ENCODE peak calls at places on chromosome 11, in seven cellular contexts. One of them, this sample, is unnamed.

GRCh38 chr11:36155770-36156485 is 133.3 kb downstream of the COMMD9 start:
- DNase-seq in transverse colon: no peak
- DNase-seq in A549: no peak
- DNase-seq in breast epithelium: no peak
- DNase-seq in tibial nerve: no peak
- DNase-seq in NB4: no peak
- DNase-seq in HepG2: no peak
- DNase-seq in this sample: no peak

GRCh38 chr11:94800394-94800793 is 32.2 kb downstream of the AMOTL1 start:
- DNase-seq in transverse colon: no peak
- DNase-seq in A549: no peak
- DNase-seq in breast epithelium: no peak
- DNase-seq in tibial nerve: peak; percentile 80
- DNase-seq in NB4: no peak
- DNase-seq in HepG2: no peak
- DNase-seq in this sample: no peak

GRCh38 chr11:88102595-88102929 is 72.7 kb downstream of the RAB38 start:
- DNase-seq in transverse colon: no peak
- DNase-seq in A549: no peak
- DNase-seq in breast epithelium: no peak
- DNase-seq in tibial nerve: no peak
- DNase-seq in NB4: peak; percentile 78
- DNase-seq in HepG2: no peak
- DNase-seq in this sample: no peak

GRCh38 chr11:72430743-72431570 is 3.4 kb downstream of the CLPB start:
- DNase-seq in transverse colon: no peak
- DNase-seq in A549: peak; percentile 64
- DNase-seq in breast epithelium: no peak
- DNase-seq in tibial nerve: no peak
- DNase-seq in NB4: peak; percentile 69
- DNase-seq in HepG2: peak; percentile 66
- DNase-seq in this sample: peak; percentile 49

GRCh38 chr11:18720811-18721575 is 5.0 kb downstream of the IGSF22 start:
- DNase-seq in transverse colon: peak; percentile 87
- DNase-seq in A549: peak; percentile 70
- DNase-seq in breast epithelium: peak; percentile 78
- DNase-seq in tibial nerve: peak; percentile 79
- DNase-seq in NB4: no peak
- DNase-seq in HepG2: no peak
- DNase-seq in this sample: no peak

GRCh38 chr11:17684550-17684949 is 34.8 kb upstream of the MYOD1 start:
- DNase-seq in transverse colon: no peak
- DNase-seq in A549: no peak
- DNase-seq in breast epithelium: no peak
- DNase-seq in tibial nerve: no peak
- DNase-seq in NB4: no peak
- DNase-seq in HepG2: no peak
- DNase-seq in this sample: no peak

GRCh38 chr11:62242021-62242420 is at the start of gene SCGB1D2:
- DNase-seq in transverse colon: no peak
- DNase-seq in A549: peak; percentile 50
- DNase-seq in breast epithelium: peak; percentile 86
- DNase-seq in tibial nerve: no peak
- DNase-seq in NB4: no peak
- DNase-seq in HepG2: peak; percentile 32
- DNase-seq in this sample: no peak

GRCh38 chr11:123799438-123799837 is 6.7 kb downstream of the OR6M1 start:
- DNase-seq in transverse colon: no peak
- DNase-seq in A549: no peak
- DNase-seq in breast epithelium: no peak
- DNase-seq in tibial nerve: no peak
- DNase-seq in NB4: no peak
- DNase-seq in HepG2: no peak
- DNase-seq in this sample: no peak

GRCh38 chr11:116731821-116732739 is 40.7 kb downstream of the BUD13 start:
- DNase-seq in transverse colon: no peak
- DNase-seq in A549: no peak
- DNase-seq in breast epithelium: peak; percentile 31
- DNase-seq in tibial nerve: no peak
- DNase-seq in NB4: no peak
- DNase-seq in HepG2: no peak
- DNase-seq in this sample: no peak

GRCh38 chr11:19646921-19647320 is 65.7 kb upstream of the NAV2 start:
- DNase-seq in transverse colon: no peak
- DNase-seq in A549: no peak
- DNase-seq in breast epithelium: no peak
- DNase-seq in tibial nerve: peak; percentile 48
- DNase-seq in NB4: peak; percentile 7
- DNase-seq in HepG2: no peak
- DNase-seq in this sample: no peak

GRCh38 chr11:8709777-8710176 is 27.2 kb downstream of the RPL27A start:
- DNase-seq in transverse colon: no peak
- DNase-seq in A549: no peak
- DNase-seq in breast epithelium: no peak
- DNase-seq in tibial nerve: no peak
- DNase-seq in NB4: no peak
- DNase-seq in HepG2: no peak
- DNase-seq in this sample: no peak
- TF ChIP-seq POLR2A in transverse colon: no peak
- TF ChIP-seq POLR2A in A549: no peak
- TF ChIP-seq POLR2A in breast epithelium: no peak
- TF ChIP-seq POLR2A in tibial nerve: no peak
- TF ChIP-seq POLR2A in NB4: no peak
- TF ChIP-seq POLR2A in HepG2: no peak
- TF ChIP-seq POLR2A in this sample: no peak

GRCh38 chr11:119832536-119832935 is 103.5 kb upstream of the NECTIN1 start:
- DNase-seq in transverse colon: peak; percentile 70
- DNase-seq in A549: no peak
- DNase-seq in breast epithelium: no peak
- DNase-seq in tibial nerve: peak; percentile 14
- DNase-seq in NB4: no peak
- DNase-seq in HepG2: peak; percentile 11
- DNase-seq in this sample: no peak
- TF ChIP-seq POLR2A in transverse colon: no peak
- TF ChIP-seq POLR2A in A549: no peak
- TF ChIP-seq POLR2A in breast epithelium: no peak
- TF ChIP-seq POLR2A in tibial nerve: no peak
- TF ChIP-seq POLR2A in NB4: no peak
- TF ChIP-seq POLR2A in HepG2: no peak
- TF ChIP-seq POLR2A in this sample: no peak

DNA sequence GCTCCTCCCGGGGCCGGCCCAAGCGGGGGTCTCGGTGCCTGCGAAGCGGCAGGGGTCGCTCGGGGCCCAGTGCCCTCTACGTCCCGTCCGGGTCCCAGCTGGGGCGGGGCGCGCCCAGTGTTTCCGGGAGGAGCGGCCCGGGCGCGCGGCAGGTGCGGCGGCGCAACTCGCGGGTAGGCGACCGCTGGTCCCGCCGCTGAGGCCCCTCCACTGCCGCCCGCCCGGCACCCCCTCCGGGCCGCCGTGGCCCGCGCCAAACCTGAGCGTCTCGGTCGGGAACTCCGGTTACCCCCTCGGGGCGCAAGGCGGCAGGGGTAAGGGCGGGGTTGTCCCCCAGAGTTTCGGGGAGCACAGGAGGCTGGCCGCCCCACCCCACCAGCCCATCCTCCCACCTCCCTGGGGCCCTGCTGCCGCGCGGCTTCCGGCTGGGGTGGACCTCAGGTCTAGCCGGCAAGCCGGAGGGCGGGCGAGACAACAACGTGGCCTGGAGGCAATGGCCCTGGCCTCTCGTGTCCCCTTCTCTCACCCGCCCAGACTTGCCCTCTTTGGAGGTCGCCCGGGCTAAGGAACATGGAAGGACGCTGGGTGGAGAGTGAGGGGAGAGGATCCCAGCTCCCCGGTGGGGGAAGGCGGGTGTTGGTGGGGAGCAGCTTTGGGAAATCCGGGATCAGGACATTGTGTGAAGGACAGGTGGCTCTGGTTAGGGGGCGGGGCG is 416 bp upstream of the CRACR2B start:
- DNase-seq in transverse colon: peak; percentile 74
- DNase-seq in A549: no peak
- DNase-seq in breast epithelium: no peak
- DNase-seq in tibial nerve: no peak
- DNase-seq in NB4: peak; percentile 85
- DNase-seq in HepG2: peak; percentile 47
- DNase-seq in this sample: no peak
- TF ChIP-seq POLR2A in transverse colon: peak; percentile 72
- TF ChIP-seq POLR2A in A549: no peak
- TF ChIP-seq POLR2A in breast epithelium: no peak
- TF ChIP-seq POLR2A in tibial nerve: no peak
- TF ChIP-seq POLR2A in NB4: peak; percentile 30
- TF ChIP-seq POLR2A in HepG2: no peak
- TF ChIP-seq POLR2A in this sample: no peak

DNA sequence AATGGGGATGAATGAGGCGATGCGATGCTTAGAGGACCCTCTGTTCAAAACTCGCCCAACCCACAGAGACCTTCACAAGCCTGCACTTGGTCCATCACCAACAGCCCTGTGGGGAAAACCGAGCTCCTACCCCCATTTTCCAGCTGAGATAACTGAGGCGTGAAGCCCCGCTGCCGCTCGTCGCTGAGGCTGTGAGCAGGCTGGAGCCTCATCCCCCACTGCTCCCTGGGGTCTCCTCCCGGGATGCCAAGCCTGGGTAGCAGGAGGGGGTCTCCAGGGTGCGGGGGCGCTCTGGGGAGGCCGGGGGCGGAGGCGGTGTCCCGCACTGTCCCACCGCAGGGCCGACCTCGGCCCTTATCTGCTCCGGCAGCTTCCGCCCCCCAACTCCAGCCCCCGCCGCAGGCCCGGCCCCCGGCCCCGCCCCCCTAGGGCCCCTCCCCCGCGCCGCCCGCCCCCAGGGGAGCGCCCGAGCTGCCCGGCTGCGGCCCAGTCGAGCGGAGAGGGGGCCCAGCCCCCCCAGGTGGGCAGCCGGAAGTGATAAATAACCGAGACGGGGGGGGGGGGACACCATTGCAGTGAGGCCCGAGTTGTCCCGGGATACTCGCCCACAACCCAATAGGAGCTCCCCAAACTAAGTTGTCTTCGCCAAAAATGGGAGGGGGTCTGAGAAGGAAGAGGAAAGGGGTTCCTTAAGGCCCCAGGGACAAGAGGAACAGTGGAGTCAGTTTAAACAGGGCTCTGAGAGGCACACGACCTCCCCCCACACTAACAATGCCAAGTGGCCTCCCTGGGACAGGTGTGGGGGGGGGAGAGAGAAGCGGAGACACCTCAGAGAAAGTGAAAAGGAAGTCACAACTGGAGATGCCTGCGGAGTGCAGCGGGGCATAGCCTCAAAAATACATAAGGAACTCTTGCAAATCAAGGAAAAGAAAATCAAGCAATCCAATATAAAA is 8.3 kb upstream of the SLC39A13 start:
- DNase-seq in transverse colon: peak; percentile 47
- DNase-seq in A549: no peak
- DNase-seq in breast epithelium: no peak
- DNase-seq in tibial nerve: no peak
- DNase-seq in NB4: peak; percentile 83
- DNase-seq in HepG2: no peak
- DNase-seq in this sample: peak; percentile 67
- TF ChIP-seq POLR2A in transverse colon: peak; percentile 42
- TF ChIP-seq POLR2A in A549: no peak
- TF ChIP-seq POLR2A in breast epithelium: no peak
- TF ChIP-seq POLR2A in tibial nerve: no peak
- TF ChIP-seq POLR2A in NB4: no peak
- TF ChIP-seq POLR2A in HepG2: peak; percentile 34
- TF ChIP-seq POLR2A in this sample: no peak